ENCODE peak calls at places on chromosomes 12 and 14, in five cellular contexts. M is psoas muscle, K is neural progenitor cell, U is H9, X is uterus. S is an unnamed sample. For H3K9me3, the result is how much of the 10 kb centered on the place peaks cover.

GRCh38 chr14:95535226-95536021 is 574 bp downstream of the GLRX5 start:
- DNase-seq in M (peak), K (peak), U (no peak), X (no peak), S (peak)

GRCh38 chr12:28191018-28191595 is 851 bp downstream of the CCDC91 start:
- DNase-seq in M (no peak), K (no peak), U (no peak), X (no peak), S (no peak)

GRCh38 chr12:120713861-120714482 is 3.7 kb downstream of the UNC119B start:
- DNase-seq in M (peak), K (peak), U (peak), X (peak), S (peak)

GRCh38 chr12:2283480-2283879 is 230.7 kb downstream of the CACNA1C start:
- DNase-seq in M (no peak), K (no peak), U (no peak), X (no peak), S (no peak)

GRCh38 chr14:60061371-60061770 is 30.4 kb upstream of the PCNX4 start:
- DNase-seq in M (no peak), K (no peak), U (no peak), X (no peak), S (no peak)

GRCh38 chr12:77343291-77343690 is 277.9 kb upstream of the E2F7 start:
- DNase-seq in M (no peak), K (no peak), U (no peak), X (no peak), S (no peak)

GRCh38 chr14:61596985-61597384 is 98.3 kb upstream of the HIF1A start:
- DNase-seq in M (no peak), K (no peak), U (no peak), X (no peak), S (no peak)

GRCh38 chr12:3030821-3031415 is 46.3 kb upstream of the TSPAN9 start:
- DNase-seq in M (peak), K (no peak), U (no peak), X (no peak), S (no peak)

GRCh38 chr12:52813885-52814709 is at the start of gene KRT4:
- DNase-seq in M (no peak), K (no peak), U (no peak), X (no peak), S (peak)

GRCh38 chr14:76091036-76091435 is 60.7 kb upstream of the GPATCH2L start:
- DNase-seq in M (peak), K (peak), U (no peak), X (peak), S (no peak)

GRCh38 chr14:88468396-88468795 is 82.9 kb downstream of the SPATA7 start:
- DNase-seq in M (no peak), K (no peak), U (no peak), X (no peak), S (peak)

GRCh38 chr14:63383776-63384367 is 65.1 kb upstream of the GPHB5 start:
- DNase-seq in M (no peak), K (no peak), U (no peak), X (no peak), S (no peak)

GRCh38 chr14:101124860-101125259 is 221.3 kb upstream of the RTL1 start:
- DNase-seq in M (no peak), K (no peak), U (no peak), X (no peak), S (peak)

GRCh38 chr12:108955225-108955835 is 65.5 kb downstream of the SVOP start:
- DNase-seq in M (peak), K (no peak), U (no peak), X (no peak), S (peak)

GRCh38 chr14:89289477-89289876 is 127.6 kb downstream of the FOXN3 start:
- DNase-seq in M (no peak), K (no peak), U (no peak), X (no peak), S (no peak)

DNA sequence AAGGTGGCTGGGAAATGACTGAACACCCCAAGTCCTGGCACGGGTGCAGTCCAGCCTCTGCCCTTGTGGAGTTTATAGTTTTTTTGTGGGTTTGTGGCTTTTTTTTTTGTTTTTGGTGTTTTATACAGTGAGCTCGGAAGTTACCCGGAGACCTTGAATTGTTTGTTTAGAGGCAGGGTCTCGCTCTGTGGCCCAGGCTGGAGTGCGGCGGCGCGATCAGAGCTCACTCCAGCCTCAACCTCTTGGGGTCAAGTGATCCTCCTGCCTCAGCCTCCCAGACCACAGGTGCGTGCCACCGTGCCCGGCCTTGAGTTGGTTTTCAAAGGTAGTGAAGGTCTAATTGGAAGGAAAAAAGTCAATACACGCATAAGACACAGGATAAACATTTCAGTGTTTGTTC is 879 bp upstream of the ANHX start:
- DNase-seq in M (no peak), K (no peak), U (no peak), X (no peak), S (no peak)
- H3K9me3 ChIP-seq in M (under half), K (under half), U (half or more), X (under half), S (under half)

GRCh38 chr14:33454707-33455106 is 496.2 kb downstream of the EGLN3 start:
- DNase-seq in M (no peak), K (no peak), U (no peak), X (no peak), S (no peak)

GRCh38 chr14:33457617-33458016 is 493.3 kb downstream of the EGLN3 start:
- DNase-seq in M (no peak), K (no peak), U (no peak), X (no peak), S (no peak)

GRCh38 chr14:33454022-33454645 is 496.7 kb downstream of the EGLN3 start:
- DNase-seq in M (no peak), K (no peak), U (no peak), X (no peak), S (no peak)

GRCh38 chr14:33457021-33457420 is 493.9 kb downstream of the EGLN3 start:
- DNase-seq in M (no peak), K (no peak), U (no peak), X (no peak), S (no peak)

GRCh38 chr14:33455998-33456397 is 494.9 kb downstream of the EGLN3 start:
- DNase-seq in M (no peak), K (no peak), U (no peak), X (no peak), S (no peak)
- H3K27ac ChIP-seq in M (no peak), K (no peak), U (no peak), X (no peak), S (no peak)

GRCh38 chr14:49401373-49401772 is 184.8 kb downstream of the RPS29 start:
- DNase-seq in M (no peak), K (no peak), U (no peak), X (no peak), S (no peak)
- H3K9me3 ChIP-seq in M (under half), K (under half), U (under half), X (under half), S (under half)

GRCh38 chr14:35368993-35369392 is 35.6 kb downstream of the NFKBIA start:
- DNase-seq in M (peak), K (no peak), U (no peak), X (no peak), S (no peak)
- H3K27ac ChIP-seq in M (no peak), K (no peak), U (no peak), X (no peak), S (no peak)

GRCh38 chr14:105879503-105879866 is 353.1 kb downstream of the TMEM121 start:
- DNase-seq in M (no peak), K (no peak), U (no peak), X (no peak), S (peak)

GRCh38 chr14:105876829-105877228 is 350.4 kb downstream of the TMEM121 start:
- DNase-seq in M (peak), K (no peak), U (no peak), X (no peak), S (peak)

GRCh38 chr14:105878554-105878953 is 352.2 kb downstream of the TMEM121 start:
- DNase-seq in M (peak), K (no peak), U (no peak), X (peak), S (no peak)

GRCh38 chr14:105877645-105878044 is 351.3 kb downstream of the TMEM121 start:
- DNase-seq in M (peak), K (no peak), U (no peak), X (no peak), S (no peak)

GRCh38 chr14:105878125-105878524 is 351.7 kb downstream of the TMEM121 start:
- DNase-seq in M (peak), K (no peak), U (no peak), X (peak), S (no peak)
- H3K9me3 ChIP-seq in M (under half), K (under half), U (half or more), X (under half), S (under half)

DNA sequence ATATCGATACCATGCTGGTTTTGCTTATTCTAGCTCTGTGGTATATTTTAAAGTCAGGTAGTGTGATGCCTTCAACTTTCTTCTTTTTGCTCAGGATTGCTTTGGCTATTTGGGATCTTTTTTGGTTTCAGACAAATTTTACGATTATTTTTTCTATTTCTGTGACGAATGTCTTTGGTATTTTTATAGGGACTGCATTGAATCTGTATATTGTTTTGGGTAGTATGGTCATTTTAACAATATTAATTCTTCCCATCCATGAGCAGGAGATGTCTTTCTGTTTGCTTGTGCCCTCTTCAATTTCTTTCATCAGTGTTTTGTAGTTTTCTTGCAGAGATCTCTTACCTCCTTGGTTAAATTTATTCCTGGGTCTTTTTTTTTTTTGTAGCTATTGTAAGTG is 10.8 kb upstream of the SLC4A8 start:
- DNase-seq in M (no peak), K (no peak), U (no peak), X (no peak), S (no peak)
- H3K27ac ChIP-seq in M (no peak), K (no peak), U (no peak), X (no peak), S (no peak)